ENCODE peak calls at places on chromosomes 12 and 14, in six cellular contexts. D, L, S, V, E and G are unnamed samples.

GRCh38 chr14:34098045-34098984 is 147.4 kb upstream of the EGLN3 start:
- DNase-seq in V (peak), S (peak), E (no peak), D (peak), L (peak), G (peak)

GRCh38 chr12:67482751-67483661 is 165.5 kb upstream of the DYRK2 start:
- DNase-seq in D (peak), L (peak), E (peak), S (peak), V (peak), G (peak)

GRCh38 chr12:126681676-126682075 is 1585.3 kb upstream of the TMEM132C start:
- DNase-seq in E (no peak), D (no peak), S (no peak), L (peak), V (no peak), G (peak)

GRCh38 chr14:75970989-75971388 is 10.8 kb downstream of the TGFB3 start:
- DNase-seq in E (no peak), V (no peak), S (no peak), D (no peak), L (no peak), G (no peak)

GRCh38 chr12:12792421-12792820 is 7.0 kb downstream of the APOLD1 start:
- DNase-seq in E (no peak), D (no peak), V (no peak), L (no peak), S (no peak), G (no peak)

GRCh38 chr14:75206190-75206589 is 29.8 kb upstream of the TMED10 start:
- DNase-seq in D (no peak), V (no peak), S (no peak), L (no peak), E (no peak), G (no peak)

GRCh38 chr12:93689076-93689834 is 12.1 kb downstream of the CRADD start:
- DNase-seq in V (peak), S (no peak), E (no peak), D (no peak), L (no peak), G (no peak)

GRCh38 chr14:58796636-58797429 is 159.1 kb downstream of the DACT1 start:
- DNase-seq in L (peak), V (peak), E (no peak), D (peak), S (no peak), G (peak)

GRCh38 chr14:49893309-49894213 is 679 bp downstream of the ARF6 start:
- DNase-seq in D (no peak), S (peak), V (peak), L (peak), E (peak), G (peak)

GRCh38 chr14:80576401-80576800 is 365.1 kb upstream of the DIO2 start:
- DNase-seq in D (no peak), E (no peak), L (no peak), S (no peak), V (no peak), G (no peak)

GRCh38 chr12:69534389-69534822 is 50.9 kb upstream of the CCT2 start:
- DNase-seq in E (peak), L (peak), D (peak), S (peak), V (peak), G (peak)

GRCh38 chr12:76259660-76260389 is 88.4 kb downstream of the BBS10 start:
- DNase-seq in D (no peak), V (peak), E (peak), S (no peak), L (no peak), G (peak)
- H3K4me3 ChIP-seq in D (no peak), V (no peak), E (no peak), S (no peak), L (no peak), G (peak)

DNA sequence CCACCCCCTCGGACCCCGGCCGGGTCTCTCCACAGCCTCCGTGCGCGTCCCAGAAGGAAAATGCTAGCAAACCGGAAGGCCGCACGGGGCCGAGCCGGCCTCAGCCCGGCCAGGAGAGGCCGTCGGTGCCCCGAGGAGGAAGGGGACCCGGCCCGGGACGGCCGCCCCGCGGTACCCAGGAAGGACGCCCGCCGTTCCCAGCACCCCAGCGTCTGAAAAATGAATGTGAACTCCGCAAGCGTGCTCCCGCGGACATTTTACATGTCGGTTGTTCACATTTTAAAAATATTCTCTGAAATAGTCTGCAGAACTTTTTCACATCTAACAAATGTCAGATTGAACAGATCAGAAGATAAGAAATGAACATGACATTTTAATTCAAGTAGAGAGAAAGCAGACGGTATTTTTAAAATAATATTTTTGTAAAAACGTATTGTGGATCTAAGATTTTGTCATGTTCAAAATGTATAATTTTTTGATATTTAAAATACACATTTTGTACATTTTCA is 101.8 kb upstream of the DIO3 start:
- DNase-seq in S (no peak), E (no peak), L (no peak), V (no peak), D (no peak), G (no peak)
- H3K4me3 ChIP-seq in S (no peak), E (no peak), L (peak), V (peak), D (no peak), G (no peak)

DNA sequence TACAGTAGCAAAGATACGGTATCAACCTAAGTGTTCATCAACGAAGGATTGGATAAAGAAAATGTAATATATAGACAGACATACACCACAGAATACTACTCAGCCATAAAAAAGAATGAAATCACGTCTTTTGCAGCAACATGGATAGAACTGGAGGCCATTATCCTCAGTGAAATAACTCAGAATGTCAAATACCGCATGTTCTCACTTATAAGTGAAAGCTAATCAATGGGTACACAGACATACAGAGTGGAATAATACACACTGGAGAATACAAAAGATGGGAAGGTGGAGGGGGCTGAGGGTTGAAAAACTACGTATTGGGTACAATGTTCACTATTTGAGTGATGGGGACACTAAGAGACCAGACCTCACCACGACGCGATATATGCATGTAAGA is 1.1 kb downstream of the RACGAP1 start:
- DNase-seq in E (no peak), D (no peak), L (no peak), S (no peak), V (no peak), G (no peak)
- H3K4me3 ChIP-seq in E (no peak), D (peak), L (peak), S (peak), V (no peak), G (peak)

DNA sequence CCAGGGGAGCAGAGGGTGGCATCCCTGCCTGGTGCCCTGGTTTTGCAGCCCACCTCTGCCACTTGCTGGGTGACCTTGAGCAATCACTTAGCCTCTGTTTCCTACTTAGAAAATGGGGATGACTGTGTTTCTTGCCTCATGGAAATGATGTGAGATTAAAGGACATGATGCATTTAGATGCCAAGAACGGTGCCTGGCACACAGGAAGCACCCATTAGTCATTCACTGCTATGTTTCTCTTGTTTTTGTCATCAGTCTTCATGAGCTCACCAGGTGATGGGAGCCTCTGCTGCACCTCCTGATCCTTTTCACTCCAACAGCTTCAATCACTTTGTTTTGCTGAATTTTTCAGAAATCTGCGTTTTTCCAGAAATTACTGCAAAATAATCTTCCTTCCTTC is 23.6 kb upstream of the ATF1 start:
- DNase-seq in E (no peak), S (no peak), D (no peak), L (no peak), V (no peak), G (no peak)
- H3K4me3 ChIP-seq in E (no peak), S (no peak), D (no peak), L (no peak), V (no peak), G (no peak)